ENCODE peak calls at places on chromosomes 11 and 22, in four cellular contexts. M is mesenchymal stem cell, D is psoas muscle, L is thoracic aorta. H is an unnamed sample. For H3K36me3 and H3K4me1, the result is how much of the 10 kb centered on the place peaks cover.

GRCh38 chr11:44774736-44775135 is 48.0 kb downstream of the TSPAN18 start:
- DNase-seq in L (no peak), D (no peak), M (no peak), H (no peak)

GRCh38 chr11:132296946-132297610 is 926.7 kb downstream of the NTM start:
- DNase-seq in L (no peak), D (no peak), M (no peak), H (no peak)

GRCh38 chr11:120133216-120134105 is 4.5 kb downstream of the TRIM29 start:
- DNase-seq in M (no peak), D (no peak), L (no peak), H (no peak)

GRCh38 chr22:19530751-19531150 is 6.5 kb upstream of the CLDN5 start:
- DNase-seq in D (no peak), M (no peak), L (no peak), H (no peak)

GRCh38 chr22:49976439-49977175 is 16.0 kb downstream of the PIM3 start:
- DNase-seq in D (no peak), L (peak), M (no peak), H (no peak)

GRCh38 chr11:94046796-94047195 is 25.6 kb downstream of the HEPHL1 start:
- DNase-seq in L (no peak), M (no peak), D (no peak), H (no peak)

GRCh38 chr11:4665424-4665823 is 21.6 kb downstream of the OR51E1 start:
- DNase-seq in L (no peak), D (no peak), M (peak), H (no peak)

GRCh38 chr11:45805305-45806071 is 539 bp downstream of the SLC35C1 start:
- DNase-seq in M (peak), D (peak), L (no peak), H (peak)

GRCh38 chr11:47506363-47506762 is 46.6 kb downstream of the CELF1 start:
- DNase-seq in L (no peak), M (no peak), D (no peak), H (no peak)

GRCh38 chr22:43393845-43394474 is 17.9 kb upstream of the MPPED1 start:
- DNase-seq in D (no peak), M (no peak), L (no peak), H (no peak)

GRCh38 chr22:45211435-45211834 is 29.3 kb downstream of the KIAA0930 start:
- DNase-seq in L (no peak), D (peak), M (peak), H (no peak)

GRCh38 chr11:27331984-27332383 is 31.0 kb downstream of the CCDC34 start:
- DNase-seq in M (peak), L (no peak), D (no peak), H (no peak)

GRCh38 chr11:112532506-112532905 is 271.8 kb upstream of the PLET1 start:
- DNase-seq in L (no peak), D (no peak), M (no peak), H (no peak)

GRCh38 chr11:82867495-82868082 is 32.6 kb downstream of the PRCP start:
- DNase-seq in D (peak), M (peak), L (peak), H (peak)

GRCh38 chr11:113534625-113535024 is 59.4 kb upstream of the DRD2 start:
- DNase-seq in L (no peak), D (no peak), M (no peak), H (no peak)

GRCh38 chr11:67665537-67666302 is 8.7 kb downstream of the ALDH3B2 start:
- DNase-seq in L (no peak), D (no peak), M (no peak), H (no peak)

GRCh38 chr22:37784829-37785495 is 22.8 kb upstream of the GCAT start:
- DNase-seq in L (no peak), M (no peak), D (no peak), H (no peak)

GRCh38 chr22:47813661-47814060 is 1051.2 kb downstream of the TBC1D22A start:
- DNase-seq in D (no peak), M (no peak), L (no peak), H (no peak)

GRCh38 chr11:109208116-109208515 is 213.9 kb upstream of the C11orf87 start:
- DNase-seq in L (no peak), D (no peak), M (no peak), H (no peak)

GRCh38 chr22:43004362-43005035 is 10.4 kb downstream of the PACSIN2 start:
- DNase-seq in M (peak), D (no peak), L (no peak), H (peak)

GRCh38 chr22:38138961-38139360 is 28.5 kb upstream of the BAIAP2L2 start:
- DNase-seq in M (no peak), L (no peak), D (no peak), H (no peak)

GRCh38 chr11:119338318-119338890 is 2.3 kb downstream of the C1QTNF5 start:
- DNase-seq in L (no peak), D (peak), M (no peak), H (peak)

GRCh38 chr11:88175004-88175706 is at the start of gene RAB38:
- DNase-seq in D (peak), L (no peak), M (peak), H (no peak)

GRCh38 chr11:94786264-94787126 is 18.3 kb downstream of the AMOTL1 start:
- DNase-seq in M (peak), L (no peak), D (no peak), H (peak)

GRCh38 chr11:90947930-90948329 is 725.1 kb upstream of the CHORDC1 start:
- DNase-seq in L (no peak), D (no peak), M (no peak), H (no peak)

GRCh38 chr11:326842-327580 is 6.4 kb upstream of the IFITM3 start:
- DNase-seq in M (peak), L (peak), D (peak), H (peak)

GRCh38 chr11:35139883-35140282 is 912 bp downstream of the CD44 start:
- DNase-seq in M (peak), D (no peak), L (no peak), H (no peak)

GRCh38 chr11:72781313-72782080 is 12.3 kb downstream of the STARD10 start:
- DNase-seq in M (peak), D (peak), L (no peak), H (peak)

GRCh38 chr11:31865606-31866300 is 54.6 kb upstream of the PAX6 start:
- DNase-seq in L (no peak), D (no peak), M (no peak), H (no peak)

GRCh38 chr22:47043835-47044721 is 281.6 kb downstream of the TBC1D22A start:
- DNase-seq in D (peak), L (no peak), M (peak), H (no peak)

GRCh38 chr22:46546466-46547178 is 9.2 kb upstream of the CELSR1 start:
- DNase-seq in D (peak), L (no peak), M (peak), H (no peak)

GRCh38 chr11:18769802-18770456 is 21.7 kb downstream of the PTPN5 start:
- DNase-seq in M (no peak), D (no peak), L (no peak), H (no peak)

GRCh38 chr11:128621491-128622136 is 34.3 kb upstream of the ETS1 start:
- DNase-seq in M (peak), L (no peak), D (peak), H (no peak)

GRCh38 chr22:45896153-45896951 is 80.6 kb downstream of the WNT7B start:
- DNase-seq in D (peak), L (no peak), M (no peak), H (no peak)

GRCh38 chr11:15901790-15902189 is 454.6 kb downstream of the SOX6 start:
- DNase-seq in D (no peak), M (no peak), L (no peak), H (no peak)

GRCh38 chr11:75667268-75667830 is 1.5 kb downstream of the MAP6 start:
- DNase-seq in L (no peak), M (no peak), D (no peak), H (no peak)

GRCh38 chr11:132943737-132944556 is 588.4 kb downstream of the OPCML start:
- DNase-seq in D (no peak), M (no peak), L (no peak), H (no peak)

GRCh38 chr11:20025331-20025840 is 134.9 kb downstream of the DBX1 start:
- DNase-seq in D (no peak), M (no peak), L (no peak), H (no peak)

DNA sequence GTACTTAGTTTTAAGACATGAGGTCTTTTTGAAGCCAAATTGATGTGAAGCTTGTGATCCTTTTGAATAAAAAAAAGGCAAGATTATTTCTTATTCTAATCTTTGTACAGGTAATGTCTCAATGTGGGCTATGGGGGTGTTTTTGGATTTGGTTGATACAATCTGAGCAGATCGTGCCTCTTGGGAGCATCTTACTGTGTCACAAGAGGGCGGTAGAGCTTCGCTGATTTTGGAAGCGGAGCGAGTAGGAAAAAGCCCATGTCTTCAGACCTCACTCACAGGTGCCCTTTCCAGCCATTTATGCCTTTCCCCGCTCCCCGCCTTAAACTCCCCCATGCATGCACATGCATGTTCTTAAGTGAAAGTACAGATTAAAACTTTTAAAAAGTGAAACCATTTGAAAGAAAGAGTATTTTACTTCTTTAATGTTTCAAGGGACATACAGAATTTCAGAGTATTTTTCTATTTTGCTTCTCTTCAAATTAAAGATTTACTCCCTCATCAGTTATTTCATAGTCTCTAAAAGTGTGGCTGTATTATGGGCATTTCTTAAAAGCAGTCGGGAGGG is 18.8 kb downstream of the DDX25 start:
- DNase-seq in M (peak), D (no peak), L (no peak), H (peak)
- H3K36me3 ChIP-seq in M (under half), D (under half), L (under half), H (under half)

DNA sequence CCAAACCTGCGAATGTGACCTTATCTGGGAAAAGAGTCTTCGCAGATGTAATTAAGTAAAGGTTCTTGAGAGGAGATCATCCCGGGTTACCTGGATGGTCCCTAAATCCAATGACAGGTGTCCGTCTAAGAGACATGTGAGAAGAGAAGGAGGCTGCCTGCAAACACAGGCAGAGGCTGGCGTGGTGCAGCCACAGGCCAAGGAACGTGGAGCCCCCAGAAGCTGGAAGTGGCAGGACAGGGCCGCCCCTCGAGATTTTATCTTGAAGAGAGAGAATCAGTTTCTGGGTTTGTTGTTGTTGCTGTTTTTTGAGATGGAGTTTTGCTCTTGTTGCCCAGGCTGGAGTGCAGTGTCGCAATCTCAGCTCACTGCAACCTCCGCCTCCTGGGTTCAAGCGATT is 33.6 kb downstream of the MRGPRD start:
- DNase-seq in L (no peak), M (no peak), D (no peak), H (no peak)
- H3K4me1 ChIP-seq in L (under half), M (under half), D (under half), H (under half)

GRCh38 chr11:65412271-65413076 is 10.1 kb upstream of the NEAT1 start:
- DNase-seq in L (no peak), D (peak), M (no peak), H (no peak)

GRCh38 chr11:65414776-65415498 is 7.7 kb upstream of the NEAT1 start:
- DNase-seq in M (peak), D (no peak), L (no peak), H (no peak)

GRCh38 chr11:65415499-65416340 is 6.9 kb upstream of the NEAT1 start:
- DNase-seq in D (no peak), M (peak), L (no peak), H (no peak)

GRCh38 chr11:65410936-65411680 is 11.5 kb upstream of the NEAT1 start:
- DNase-seq in D (peak), M (no peak), L (no peak), H (no peak)

DNA sequence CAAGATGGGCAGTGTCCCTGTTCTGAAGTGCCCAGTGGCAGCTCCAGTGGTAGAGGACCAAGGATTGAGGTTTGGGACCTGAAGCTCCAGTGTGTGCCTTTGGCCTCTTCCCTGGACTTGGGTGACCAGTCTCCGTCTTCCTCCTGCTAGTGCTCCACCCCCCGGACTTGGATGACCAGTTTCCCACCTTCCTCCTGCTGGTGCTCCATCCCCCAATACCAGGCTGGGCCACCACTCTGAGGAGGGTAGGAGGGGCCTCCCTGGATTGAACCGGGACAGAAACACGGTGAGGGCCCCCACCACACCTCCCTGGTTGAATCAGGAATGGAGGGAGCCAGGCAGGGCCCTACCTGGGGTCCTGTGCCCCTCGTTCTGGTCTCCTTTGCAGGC is 10.9 kb upstream of the NEAT1 start:
- DNase-seq in L (no peak), M (no peak), D (peak), H (no peak)
- H3K36me3 ChIP-seq in L (under half), M (half or more), D (under half), H (under half)

DNA sequence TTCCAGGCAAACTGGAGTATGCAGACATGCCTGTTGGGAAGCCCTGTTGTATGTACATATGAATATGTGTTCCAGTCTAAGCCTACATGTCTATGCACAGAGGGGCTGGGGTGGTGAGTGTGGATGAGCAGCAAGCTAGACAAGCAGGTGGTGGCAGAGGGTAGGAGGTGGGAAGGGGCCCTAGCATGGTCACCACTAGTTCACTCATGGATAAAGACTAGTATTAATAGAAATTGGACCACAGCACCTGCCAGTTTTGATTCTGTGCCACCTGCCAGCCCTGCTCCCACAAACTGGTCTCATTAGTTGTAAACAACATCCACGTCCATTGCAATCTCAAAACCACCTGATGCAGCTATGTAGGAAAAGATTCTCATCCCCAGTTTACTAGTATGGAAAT is 1.6 kb downstream of the THRSP start:
- DNase-seq in L (no peak), M (no peak), D (no peak), H (no peak)
- H3K4me1 ChIP-seq in L (under half), M (under half), D (under half), H (under half)

GRCh38 chr22:29521526-29521925 is 32.0 kb downstream of the THOC5 start:
- DNase-seq in M (no peak), D (no peak), L (no peak), H (no peak)
- H3K36me3 ChIP-seq in M (half or more), D (under half), L (half or more), H (half or more)

GRCh38 chr22:24580276-24580675 is 12.6 kb downstream of the LRRC75B start:
- DNase-seq in L (no peak), M (peak), D (no peak), H (no peak)
- H3K4me1 ChIP-seq in L (under half), M (under half), D (under half), H (under half)

GRCh38 chr11:6598555-6598954 is 4.9 kb downstream of the RRP8 start:
- DNase-seq in M (no peak), D (no peak), L (no peak), H (no peak)
- H3K36me3 ChIP-seq in M (half or more), D (under half), L (under half), H (half or more)

DNA sequence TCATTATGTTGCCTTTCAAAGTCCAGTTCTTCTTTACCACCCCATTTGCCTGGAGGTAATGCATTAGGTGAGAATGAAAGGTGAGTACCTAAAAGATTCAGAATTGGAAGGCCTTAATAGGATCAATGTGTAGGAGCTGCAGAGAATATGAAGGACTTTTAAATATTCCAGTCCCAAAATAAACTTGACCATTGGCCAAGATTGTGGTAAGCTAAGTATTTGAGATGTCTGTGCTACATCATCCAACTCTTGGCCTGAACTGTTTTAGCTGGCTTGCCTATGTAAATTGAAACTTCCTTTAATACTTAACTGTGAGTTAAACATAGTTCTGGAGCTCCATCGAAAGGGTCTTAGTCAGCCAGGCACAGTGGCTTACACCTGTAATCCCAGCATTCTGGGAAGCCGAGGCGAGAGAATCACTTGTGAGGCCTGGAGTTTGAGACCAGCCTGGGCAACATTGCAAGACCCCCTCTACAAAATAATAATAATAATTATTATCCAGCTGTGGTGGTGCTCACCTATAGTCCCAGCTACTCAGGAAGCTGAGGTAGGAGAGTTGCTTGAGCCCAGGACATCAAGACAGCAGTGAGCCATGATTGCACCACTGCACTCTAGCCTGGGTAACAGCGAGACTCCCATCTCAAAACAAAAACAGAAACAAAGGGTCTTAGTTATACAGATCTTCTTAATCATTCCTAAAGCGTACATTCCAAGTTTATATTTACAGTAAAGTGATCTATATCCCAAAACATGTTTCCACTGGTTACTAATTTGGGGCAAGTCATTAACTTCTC is 29.8 kb downstream of the MTMR3 start:
- DNase-seq in M (peak), L (no peak), D (no peak), H (no peak)
- H3K4me1 ChIP-seq in M (under half), L (under half), D (half or more), H (under half)

H was measured in CD4-positive, CD25-positive, alpha-beta regulatory T cell.